ENCODE peak calls at places on chromosomes 11 and 22, in six cellular contexts. Y, I, S, H, Z and O are unnamed samples.
A peak's percentile ranks its signal among the peaks of the same experiment; 100 is the strongest.

GRCh38 chr11:44564198-44564597 is 1.3 kb upstream of the CD82 start:
- DNase-seq in Y (peak; percentile 32), I (peak; percentile 33), S (peak; percentile 30), H (peak; percentile 83), Z (peak; percentile 38), O (no peak)

GRCh38 chr22:26453812-26454500 is 24.9 kb downstream of the ASPHD2 start:
- DNase-seq in Y (no peak), I (no peak), S (no peak), H (no peak), Z (no peak), O (no peak)

GRCh38 chr11:72773696-72774095 is 20.2 kb downstream of the STARD10 start:
- DNase-seq in Y (peak; percentile 39), I (no peak), S (no peak), H (no peak), Z (no peak), O (peak; percentile 61)

GRCh38 chr11:3204141-3205015 is 14.2 kb downstream of the MRGPRG start:
- DNase-seq in Y (no peak), I (no peak), S (no peak), H (peak; percentile 14), Z (no peak), O (no peak)

GRCh38 chr11:61820174-61820573 is 3.4 kb upstream of the FADS1 start:
- DNase-seq in Y (peak; percentile 55), I (peak; percentile 88), S (no peak), H (no peak), Z (peak; percentile 20), O (peak; percentile 67)

GRCh38 chr22:43199541-43199940 is 12.6 kb upstream of the TTLL12 start:
- DNase-seq in Y (no peak), I (no peak), S (no peak), H (no peak), Z (no peak), O (no peak)

GRCh38 chr11:57641426-57641825 is 8.3 kb downstream of the YPEL4 start:
- DNase-seq in Y (peak; percentile 48), I (peak; percentile 72), S (peak; percentile 63), H (no peak), Z (peak; percentile 62), O (peak; percentile 87)

GRCh38 chr11:128498846-128499245 is 88.5 kb downstream of the ETS1 start:
- DNase-seq in Y (peak; percentile 76), I (no peak), S (no peak), H (no peak), Z (peak; percentile 62), O (peak; percentile 55)

GRCh38 chr22:21055564-21055834 is 9.8 kb downstream of the LRRC74B start:
- DNase-seq in Y (no peak), I (no peak), S (no peak), H (no peak), Z (no peak), O (no peak)

GRCh38 chr22:34567367-34567766 is 498.6 kb upstream of the ISX start:
- DNase-seq in Y (no peak), I (no peak), S (no peak), H (no peak), Z (no peak), O (no peak)

GRCh38 chr11:126542621-126543020 is 187.1 kb downstream of the ST3GAL4 start:
- DNase-seq in Y (peak; percentile 45), I (no peak), S (no peak), H (no peak), Z (no peak), O (no peak)

GRCh38 chr11:125464266-125464662 is 31.8 kb downstream of the FEZ1 start:
- DNase-seq in Y (peak; percentile 76), I (peak; percentile 72), S (no peak), H (no peak), Z (peak; percentile 32), O (peak; percentile 32)

GRCh38 chr11:20021771-20022362 is 138.4 kb downstream of the DBX1 start:
- DNase-seq in Y (no peak), I (no peak), S (no peak), H (no peak), Z (no peak), O (no peak)

GRCh38 chr11:11536650-11537049 is 85.2 kb downstream of the GALNT18 start:
- DNase-seq in Y (no peak), I (no peak), S (no peak), H (no peak), Z (no peak), O (no peak)

GRCh38 chr11:112394304-112394703 is 133.6 kb upstream of the PLET1 start:
- DNase-seq in Y (no peak), I (peak; percentile 7), S (no peak), H (no peak), Z (no peak), O (no peak)

GRCh38 chr11:112388496-112388895 is 127.8 kb upstream of the PLET1 start:
- DNase-seq in Y (no peak), I (peak; percentile 32), S (no peak), H (no peak), Z (no peak), O (no peak)

GRCh38 chr11:112391086-112391485 is 130.4 kb upstream of the PLET1 start:
- DNase-seq in Y (no peak), I (no peak), S (no peak), H (no peak), Z (no peak), O (no peak)

GRCh38 chr11:112396092-112396491 is 135.4 kb upstream of the PLET1 start:
- DNase-seq in Y (peak; percentile 24), I (no peak), S (no peak), H (no peak), Z (no peak), O (no peak)

GRCh38 chr11:112392860-112393259 is 132.2 kb upstream of the PLET1 start:
- DNase-seq in Y (no peak), I (no peak), S (no peak), H (no peak), Z (no peak), O (no peak)
- TF ChIP-seq CTCF in Y (no peak), I (no peak), S (no peak), H (no peak), Z (no peak), O (no peak)

DNA sequence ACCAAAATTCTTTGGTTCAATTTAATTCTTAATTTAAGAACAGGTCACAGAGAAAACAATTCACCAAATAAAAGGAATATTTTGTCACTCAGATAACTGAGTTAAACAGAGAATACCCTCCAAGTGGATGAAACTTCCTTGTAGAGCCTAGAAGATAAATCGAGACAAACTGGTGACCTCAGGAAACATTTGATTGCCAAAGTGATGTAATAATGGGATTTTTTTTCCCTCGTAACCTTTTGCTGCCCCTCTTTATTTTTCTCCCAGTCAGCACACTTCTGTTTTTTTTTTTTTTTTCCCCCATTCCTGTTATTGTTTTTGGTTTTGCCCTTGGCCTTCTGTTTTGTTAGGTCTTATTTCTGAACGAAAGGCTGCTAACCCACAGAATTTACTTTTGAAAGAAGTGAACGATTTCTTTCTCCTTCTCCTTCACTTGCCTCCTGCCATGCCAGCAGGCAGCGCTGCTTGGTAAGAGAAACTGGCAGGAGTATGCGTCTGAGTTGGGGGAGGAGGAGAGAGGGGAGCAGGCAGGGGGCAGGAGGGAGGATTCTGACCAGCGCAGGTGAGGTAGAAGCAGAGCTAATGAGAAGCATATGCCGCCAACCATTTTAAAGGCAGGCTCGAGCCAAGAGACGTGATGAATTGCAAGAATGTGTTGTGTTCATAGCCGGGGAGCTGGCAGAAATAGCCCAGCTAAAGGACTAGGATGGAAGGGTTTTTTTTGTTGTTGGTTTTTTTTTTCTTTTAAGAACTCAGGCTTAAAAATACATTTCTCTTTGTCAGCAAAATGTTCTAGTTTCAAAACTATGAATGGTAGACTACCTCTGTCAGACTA is 121.9 kb upstream of the MTMR2 start:
- DNase-seq in Y (peak; percentile 87), I (peak; percentile 21), S (peak; percentile 73), H (no peak), Z (peak; percentile 86), O (peak; percentile 90)
- H3K4me3 ChIP-seq in Y (no peak overlapping the region), I (no peak overlapping the region), S (peak overlapping the region; percentile 30), H (no peak overlapping the region), Z (no peak overlapping the region), O (peak overlapping the region; percentile 40)

DNA sequence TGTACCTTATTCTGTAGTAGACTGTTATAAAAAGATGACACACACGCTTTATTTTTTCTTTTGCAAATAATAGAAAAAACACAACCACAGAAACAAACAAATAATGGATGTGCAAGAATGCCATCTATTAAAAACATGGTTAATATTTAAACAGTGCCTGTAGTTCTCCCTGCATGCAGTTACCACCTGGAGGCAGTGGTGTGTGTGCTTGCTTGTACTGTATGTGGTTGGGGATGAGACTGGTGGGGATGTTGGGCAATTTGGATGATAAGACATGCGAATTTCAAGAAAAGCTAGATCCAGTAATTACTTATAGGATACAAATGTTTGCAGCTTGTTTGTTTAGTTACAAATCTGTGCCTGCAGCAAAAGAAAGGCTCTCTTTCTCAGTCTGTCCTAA is 3.6 kb downstream of the C11orf87 start:
- DNase-seq in Y (no peak), I (peak; percentile 21), S (no peak), H (no peak), Z (no peak), O (peak; percentile 41)
- TF ChIP-seq CTCF in Y (no peak), I (peak; percentile 7), S (no peak), H (no peak), Z (peak; percentile 2), O (peak; percentile 40)

GRCh38 chr11:46381046-46381835 is at the start of gene MDK:
- DNase-seq in Y (no peak), I (no peak), S (no peak), H (peak; percentile 70), Z (no peak), O (no peak)
- H3K4me3 ChIP-seq in Y (peak within 1 kb of the TSS; percentile 53), I (peak within 1 kb of the TSS; percentile 42), S (peak within 1 kb of the TSS; percentile 78), H (peak within 1 kb of the TSS; percentile 54), Z (peak within 1 kb of the TSS; percentile 55), O (peak within 1 kb of the TSS; percentile 65)

GRCh38 chr11:116613201-116613910 is 159.4 kb downstream of the BUD13 start:
- DNase-seq in Y (no peak), I (no peak), S (no peak), H (no peak), Z (no peak), O (no peak)

GRCh38 chr11:116610190-116610589 is 162.6 kb downstream of the BUD13 start:
- DNase-seq in Y (no peak), I (no peak), S (no peak), H (no peak), Z (no peak), O (no peak)

GRCh38 chr11:116614306-116615210 is 158.2 kb downstream of the BUD13 start:
- DNase-seq in Y (no peak), I (no peak), S (no peak), H (no peak), Z (no peak), O (no peak)

GRCh38 chr11:116615211-116615865 is 157.4 kb downstream of the BUD13 start:
- DNase-seq in Y (no peak), I (no peak), S (no peak), H (no peak), Z (no peak), O (no peak)

GRCh38 chr11:116611998-116612620 is 160.7 kb downstream of the BUD13 start:
- DNase-seq in Y (no peak), I (no peak), S (no peak), H (no peak), Z (no peak), O (no peak)
- TF ChIP-seq CTCF in Y (no peak), I (no peak), S (no peak), H (no peak), Z (no peak), O (no peak)

GRCh38 chr11:533586-534196 is 1.7 kb downstream of the HRAS start:
- DNase-seq in Y (no peak), I (no peak), S (no peak), H (peak; percentile 45), Z (no peak), O (no peak)
- H3K4me3 ChIP-seq in Y (no peak overlapping the region), I (peak overlapping the region; percentile 76), S (no peak overlapping the region), H (peak overlapping the region; percentile 67), Z (no peak overlapping the region), O (peak overlapping the region; percentile 72)

GRCh38 chr22:25395915-25396314 is 168.6 kb upstream of the GRK3 start:
- DNase-seq in Y (no peak), I (no peak), S (no peak), H (no peak), Z (no peak), O (no peak)
- TF ChIP-seq CTCF in Y (no peak), I (no peak), S (no peak), H (no peak), Z (no peak), O (no peak)